ENCODE peak calls at places on chromosomes 3 and 15, in ten cellular contexts. P, L, X, N, G, S, E, Z, Q and I are unnamed samples.

GRCh38 chr3:115165701-115166100 is 18.6 kb upstream of the ZBTB20 start:
- ATAC-seq in N (no peak), P (no peak), Q (no peak), G (no peak), L (no peak), X (no peak), S (no peak), E (no peak), Z (no peak), I (no peak)

GRCh38 chr15:63908281-63908680 is 74.5 kb upstream of the HERC1 start:
- ATAC-seq in P (no peak), E (no peak), N (no peak), L (no peak), Q (no peak), S (no peak), G (peak; percentile 44), X (peak; percentile 56), Z (no peak), I (no peak)

GRCh38 chr15:60865507-60865906 is 363.6 kb downstream of the RORA start:
- ATAC-seq in Z (no peak), G (no peak), N (no peak), S (peak; percentile 24), L (no peak), P (no peak), E (no peak), X (no peak), Q (peak; percentile 62), I (no peak)

GRCh38 chr15:40512440-40512839 is 41.7 kb downstream of the CHST14 start:
- ATAC-seq in X (no peak), S (no peak), G (no peak), P (no peak), N (no peak), E (no peak), Q (no peak), Z (no peak), L (no peak), I (no peak)

GRCh38 chr15:65659502-65660052 is 37.8 kb downstream of the SLC24A1 start:
- ATAC-seq in L (no peak), Z (no peak), N (no peak), P (no peak), G (no peak), X (no peak), Q (no peak), S (no peak), E (no peak), I (no peak)

GRCh38 chr3:8239718-8240698 is 261.6 kb upstream of the LMCD1 start:
- ATAC-seq in X (peak; percentile 85), Q (peak; percentile 92), S (peak; percentile 89), L (no peak), G (peak; percentile 74), Z (peak; percentile 87), E (peak; percentile 93), P (no peak), N (no peak), I (no peak)

GRCh38 chr3:113534365-113534764 is 2.0 kb downstream of the SIDT1 start:
- ATAC-seq in E (no peak), S (peak; percentile 66), X (no peak), L (no peak), Z (no peak), Q (no peak), G (no peak), P (no peak), N (no peak), I (no peak)

GRCh38 chr3:187039723-187040414 is 99.4 kb downstream of the RPL39L start:
- ATAC-seq in Z (peak; percentile 36), E (no peak), X (peak; percentile 22), S (peak; percentile 26), P (no peak), N (no peak), G (peak; percentile 38), Q (no peak), L (no peak), I (no peak)

GRCh38 chr15:63946524-63947065 is 99.7 kb downstream of the DAPK2 start:
- ATAC-seq in Q (no peak), N (no peak), X (no peak), L (no peak), P (peak; percentile 36), S (no peak), E (no peak), G (no peak), Z (no peak), I (no peak)

GRCh38 chr3:156388469-156389150 is 166.3 kb downstream of the SSR3 start:
- ATAC-seq in P (peak; percentile 87), E (no peak), G (no peak), S (peak; percentile 37), Q (peak; percentile 32), X (no peak), N (no peak), Z (no peak), L (no peak), I (peak; percentile 13)

GRCh38 chr3:10278501-10278900 is 14.2 kb downstream of the GHRL start:
- ATAC-seq in X (no peak), L (no peak), S (no peak), N (no peak), E (no peak), P (peak; percentile 17), Q (no peak), G (no peak), Z (no peak), I (no peak)

GRCh38 chr3:32157600-32158264 is 51.3 kb downstream of the GPD1L start:
- ATAC-seq in G (no peak), Z (no peak), N (no peak), L (no peak), Q (no peak), E (no peak), P (peak; percentile 71), S (no peak), X (no peak), I (no peak)

GRCh38 chr15:59456114-59456513 is 18.1 kb downstream of the FAM81A start:
- ATAC-seq in P (no peak), S (no peak), X (no peak), N (peak; percentile 89), G (no peak), Q (no peak), Z (no peak), E (peak; percentile 77), L (no peak), I (no peak)

GRCh38 chr3:52978109-52978754 is 67.6 kb downstream of the SFMBT1 start:
- ATAC-seq in L (peak; percentile 100), S (no peak), P (peak; percentile 91), N (peak; percentile 57), X (no peak), Q (no peak), Z (no peak), E (no peak), G (no peak), I (no peak)

GRCh38 chr15:101198820-101199219 is 53.0 kb downstream of the CHSY1 start:
- ATAC-seq in Z (no peak), G (no peak), P (no peak), X (no peak), L (no peak), Q (no peak), N (no peak), S (no peak), E (no peak), I (no peak)

DNA sequence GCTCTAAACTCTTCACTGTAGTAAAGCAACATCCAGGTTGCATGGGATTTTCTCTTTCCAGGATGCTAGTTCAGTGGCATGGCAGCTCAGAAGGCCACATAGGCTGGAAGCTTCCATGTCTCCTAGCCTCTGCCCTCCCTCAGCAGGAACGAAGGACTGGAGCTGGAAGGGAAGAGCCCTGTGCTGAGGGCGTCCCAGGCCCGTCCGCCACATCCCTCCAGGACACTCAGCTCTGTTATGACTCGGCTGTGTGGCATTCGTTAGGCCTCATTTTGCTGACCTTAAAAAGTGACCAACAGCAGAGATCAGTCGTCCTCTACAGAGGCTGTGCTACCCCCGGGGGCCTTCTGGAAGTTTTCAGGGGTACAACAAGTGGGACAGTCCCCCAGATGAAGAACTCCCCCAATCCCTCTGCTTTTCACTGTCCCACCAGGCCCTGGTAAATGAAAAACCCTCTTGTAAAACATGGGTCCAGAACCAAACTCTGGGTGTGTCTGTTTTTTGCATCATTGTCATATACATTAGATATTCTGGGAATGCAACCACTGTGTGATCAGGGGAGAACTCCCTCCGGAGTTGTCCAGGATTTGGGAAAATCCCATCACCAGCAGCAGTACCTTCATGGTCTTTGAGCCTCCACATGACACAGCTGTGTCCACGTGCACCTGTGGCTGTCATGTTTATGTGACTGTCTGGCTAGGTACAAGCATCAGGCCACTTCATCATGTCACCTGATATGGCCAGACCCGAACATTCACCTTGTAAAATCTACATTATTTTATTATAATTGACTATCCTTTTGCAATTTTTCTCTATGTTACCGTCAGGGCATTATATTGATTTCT is 149.9 kb downstream of the OR4M2 start:
- ATAC-seq in E (no peak), L (no peak), G (peak; percentile 20), N (no peak), Q (no peak), X (no peak), S (no peak), Z (no peak), P (no peak), I (no peak)
- H3K27ac ChIP-seq in E (no peak overlapping the region), L (no peak overlapping the region), G (no peak overlapping the region), N (no peak overlapping the region), Q (no peak overlapping the region), X (no peak overlapping the region), S (no peak overlapping the region), Z (no peak overlapping the region), P (no peak overlapping the region), I (no peak overlapping the region)

DNA sequence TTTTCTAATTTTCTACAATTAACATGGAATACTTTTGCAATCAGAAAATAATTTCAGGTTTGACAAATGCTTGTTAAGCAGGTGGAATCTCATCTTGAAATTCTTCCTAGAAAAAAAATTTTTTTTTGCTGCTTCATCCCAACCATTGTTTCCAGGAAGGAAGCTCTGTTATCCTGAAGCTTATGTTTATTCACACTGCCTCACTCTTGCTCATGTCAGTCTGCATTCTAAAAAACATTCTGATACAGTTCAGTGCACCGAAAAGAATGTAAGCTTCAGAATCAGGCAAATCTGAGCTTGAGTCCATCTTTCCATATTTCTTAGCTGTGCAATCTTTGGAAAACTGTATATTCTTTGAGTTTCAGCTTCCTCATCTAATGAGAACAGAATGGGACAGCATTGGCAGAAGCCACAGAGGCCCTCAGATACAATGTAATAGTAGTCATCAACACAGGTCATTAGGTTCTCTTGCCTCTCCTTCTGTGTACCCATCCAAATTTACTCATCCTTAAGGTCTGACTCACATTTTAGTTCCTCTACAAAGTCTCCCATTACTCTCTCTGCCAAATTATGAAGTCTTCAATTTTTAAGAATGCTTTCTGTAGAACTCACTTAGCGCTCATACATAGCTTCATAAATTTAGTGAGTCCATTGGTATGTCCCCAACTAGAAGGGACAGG is 881.8 kb upstream of the NR2F2 start:
- ATAC-seq in X (no peak), N (no peak), Q (peak; percentile 48), S (no peak), G (no peak), P (no peak), L (no peak), E (no peak), Z (no peak), I (no peak)
- H3K27me3 ChIP-seq in X (no peaks in the 10 kb centered on the region), N (no peaks in the 10 kb centered on the region), Q (no peaks in the 10 kb centered on the region), S (no peaks in the 10 kb centered on the region), G (peaks cover 4% of the 10 kb centered on the region), P (no peaks in the 10 kb centered on the region), L (no peaks in the 10 kb centered on the region), E (no peaks in the 10 kb centered on the region), Z (no peaks in the 10 kb centered on the region), I (no peaks in the 10 kb centered on the region)

GRCh38 chr15:90249123-90249863 is at the start of gene TTLL13:
- ATAC-seq in N (peak; percentile 99), E (peak; percentile 98), Z (peak; percentile 99), G (peak; percentile 98), L (peak; percentile 88), P (peak; percentile 95), S (peak; percentile 95), Q (peak; percentile 98), X (peak; percentile 94), I (peak; percentile 96)
- TF ChIP-seq POLR2A in N (peak; percentile 9), E (no peak), Z (peak; percentile 44), G (peak; percentile 67), L (peak; percentile 26), P (no peak), S (no peak), Q (no peak), X (peak; percentile 84), I (no peak)

GRCh38 chr15:52680041-52680391 is 828 bp upstream of the ATOSA start:
- ATAC-seq in G (no peak), E (no peak), X (no peak), S (no peak), L (peak; percentile 76), P (no peak), Z (no peak), N (no peak), Q (no peak), I (no peak)
- H3K27ac ChIP-seq in G (no peak overlapping the region), E (no peak overlapping the region), X (no peak overlapping the region), S (no peak overlapping the region), L (peak overlapping the region; percentile 100), P (peak overlapping the region; percentile 93), Z (no peak overlapping the region), N (peak overlapping the region; percentile 95), Q (no peak overlapping the region), I (peak overlapping the region; percentile 92)